ENCODE peak calls at places on chromosomes 7 and 10, in six cellular contexts. One of them, this sample, is unnamed.

GRCh38 chr10:89342219-89342966 is 14.6 kb downstream of the IFIT3 start:
- DNase-seq in mesenchymal stem cell: no peak
- DNase-seq in trophoblast cell: no peak
- DNase-seq in neuronal stem cell: no peak
- DNase-seq in H1: no peak
- DNase-seq in H9: no peak
- DNase-seq in this sample: peak

GRCh38 chr10:110153396-110153795 is 54.0 kb upstream of the MXI1 start:
- DNase-seq in mesenchymal stem cell: no peak
- DNase-seq in trophoblast cell: no peak
- DNase-seq in neuronal stem cell: no peak
- DNase-seq in H1: no peak
- DNase-seq in H9: no peak
- DNase-seq in this sample: no peak

GRCh38 chr7:139855498-139856270 is 26.6 kb downstream of the TBXAS1 start:
- DNase-seq in mesenchymal stem cell: no peak
- DNase-seq in trophoblast cell: peak
- DNase-seq in neuronal stem cell: no peak
- DNase-seq in H1: no peak
- DNase-seq in H9: no peak
- DNase-seq in this sample: no peak

GRCh38 chr7:54837167-54837566 is 78.2 kb upstream of the SEC61G start:
- DNase-seq in mesenchymal stem cell: no peak
- DNase-seq in trophoblast cell: peak
- DNase-seq in neuronal stem cell: no peak
- DNase-seq in H1: no peak
- DNase-seq in H9: no peak
- DNase-seq in this sample: no peak

GRCh38 chr7:106883627-106884026 is 18.5 kb downstream of the PIK3CG start:
- DNase-seq in mesenchymal stem cell: no peak
- DNase-seq in trophoblast cell: no peak
- DNase-seq in neuronal stem cell: no peak
- DNase-seq in H1: no peak
- DNase-seq in H9: no peak
- DNase-seq in this sample: no peak

GRCh38 chr7:30214651-30215137 is 69.7 kb upstream of the ZNRF2 start:
- DNase-seq in mesenchymal stem cell: no peak
- DNase-seq in trophoblast cell: no peak
- DNase-seq in neuronal stem cell: no peak
- DNase-seq in H1: no peak
- DNase-seq in H9: no peak
- DNase-seq in this sample: no peak

GRCh38 chr10:110862961-110863360 is 8.8 kb upstream of the PDCD4 start:
- DNase-seq in mesenchymal stem cell: no peak
- DNase-seq in trophoblast cell: no peak
- DNase-seq in neuronal stem cell: no peak
- DNase-seq in H1: no peak
- DNase-seq in H9: no peak
- DNase-seq in this sample: no peak

GRCh38 chr10:91190876-91191580 is 29.4 kb upstream of the PCGF5 start:
- DNase-seq in mesenchymal stem cell: peak
- DNase-seq in trophoblast cell: peak
- DNase-seq in neuronal stem cell: no peak
- DNase-seq in H1: no peak
- DNase-seq in H9: no peak
- DNase-seq in this sample: peak

GRCh38 chr10:60413306-60414012 is 23.8 kb upstream of the ANK3 start:
- DNase-seq in mesenchymal stem cell: no peak
- DNase-seq in trophoblast cell: peak
- DNase-seq in neuronal stem cell: no peak
- DNase-seq in H1: no peak
- DNase-seq in H9: no peak
- DNase-seq in this sample: no peak

GRCh38 chr7:155808551-155809331 is 3.5 kb downstream of the SHH start:
- DNase-seq in mesenchymal stem cell: no peak
- DNase-seq in trophoblast cell: no peak
- DNase-seq in neuronal stem cell: no peak
- DNase-seq in H1: no peak
- DNase-seq in H9: no peak
- DNase-seq in this sample: no peak

GRCh38 chr10:71984798-71985388 is 20.7 kb downstream of the CHST3 start:
- DNase-seq in mesenchymal stem cell: no peak
- DNase-seq in trophoblast cell: no peak
- DNase-seq in neuronal stem cell: no peak
- DNase-seq in H1: no peak
- DNase-seq in H9: no peak
- DNase-seq in this sample: no peak

GRCh38 chr7:30254717-30255095 is 29.7 kb upstream of the ZNRF2 start:
- DNase-seq in mesenchymal stem cell: no peak
- DNase-seq in trophoblast cell: no peak
- DNase-seq in neuronal stem cell: no peak
- DNase-seq in H1: no peak
- DNase-seq in H9: no peak
- DNase-seq in this sample: no peak

GRCh38 chr10:121702351-121703320 is 104.4 kb upstream of the FGFR2 start:
- DNase-seq in mesenchymal stem cell: no peak
- DNase-seq in trophoblast cell: peak
- DNase-seq in neuronal stem cell: no peak
- DNase-seq in H1: no peak
- DNase-seq in H9: no peak
- DNase-seq in this sample: peak

GRCh38 chr10:117005454-117006055 is 568 bp upstream of the SHTN1 start:
- DNase-seq in mesenchymal stem cell: peak
- DNase-seq in trophoblast cell: peak
- DNase-seq in neuronal stem cell: peak
- DNase-seq in H1: no peak
- DNase-seq in H9: peak
- DNase-seq in this sample: no peak

GRCh38 chr10:6185039-6185716 is 17.6 kb upstream of the PFKFB3 start:
- DNase-seq in mesenchymal stem cell: no peak
- DNase-seq in trophoblast cell: no peak
- DNase-seq in neuronal stem cell: no peak
- DNase-seq in H1: no peak
- DNase-seq in H9: no peak
- DNase-seq in this sample: no peak

GRCh38 chr7:132435016-132435990 is 141.0 kb downstream of the PLXNA4 start:
- DNase-seq in mesenchymal stem cell: no peak
- DNase-seq in trophoblast cell: peak
- DNase-seq in neuronal stem cell: no peak
- DNase-seq in H1: no peak
- DNase-seq in H9: no peak
- DNase-seq in this sample: no peak

GRCh38 chr10:110918633-110919348 is at the start of gene BBIP1:
- DNase-seq in mesenchymal stem cell: peak
- DNase-seq in trophoblast cell: peak
- DNase-seq in neuronal stem cell: peak
- DNase-seq in H1: peak
- DNase-seq in H9: no peak
- DNase-seq in this sample: peak

GRCh38 chr10:68088744-68089143 is 13.7 kb upstream of the HERC4 start:
- DNase-seq in mesenchymal stem cell: no peak
- DNase-seq in trophoblast cell: no peak
- DNase-seq in neuronal stem cell: no peak
- DNase-seq in H1: no peak
- DNase-seq in H9: no peak
- DNase-seq in this sample: peak

GRCh38 chr10:77582710-77583115 is 54.9 kb downstream of the KCNMA1 start:
- DNase-seq in mesenchymal stem cell: peak
- DNase-seq in trophoblast cell: peak
- DNase-seq in neuronal stem cell: no peak
- DNase-seq in H1: no peak
- DNase-seq in H9: no peak
- DNase-seq in this sample: peak

GRCh38 chr10:89120931-89121907 is 85.9 kb downstream of the CH25H start:
- DNase-seq in mesenchymal stem cell: peak
- DNase-seq in trophoblast cell: peak
- DNase-seq in neuronal stem cell: no peak
- DNase-seq in H1: no peak
- DNase-seq in H9: no peak
- DNase-seq in this sample: peak

GRCh38 chr7:44287488-44288380 is 37.7 kb downstream of the CAMK2B start:
- DNase-seq in mesenchymal stem cell: peak
- DNase-seq in trophoblast cell: no peak
- DNase-seq in neuronal stem cell: no peak
- DNase-seq in H1: no peak
- DNase-seq in H9: peak
- DNase-seq in this sample: no peak

GRCh38 chr7:22937946-22938345 is 76.0 kb downstream of the HYCC1 start:
- DNase-seq in mesenchymal stem cell: no peak
- DNase-seq in trophoblast cell: no peak
- DNase-seq in neuronal stem cell: no peak
- DNase-seq in H1: no peak
- DNase-seq in H9: no peak
- DNase-seq in this sample: no peak

GRCh38 chr10:100741386-100742066 is 3.9 kb upstream of the PAX2 start:
- DNase-seq in mesenchymal stem cell: no peak
- DNase-seq in trophoblast cell: no peak
- DNase-seq in neuronal stem cell: no peak
- DNase-seq in H1: no peak
- DNase-seq in H9: no peak
- DNase-seq in this sample: no peak

GRCh38 chr7:23615331-23615730 is 18.1 kb downstream of the CCDC126 start:
- DNase-seq in mesenchymal stem cell: no peak
- DNase-seq in trophoblast cell: no peak
- DNase-seq in neuronal stem cell: no peak
- DNase-seq in H1: no peak
- DNase-seq in H9: no peak
- DNase-seq in this sample: peak

GRCh38 chr7:28083159-28083997 is 97.2 kb downstream of the JAZF1 start:
- DNase-seq in mesenchymal stem cell: peak
- DNase-seq in trophoblast cell: peak
- DNase-seq in neuronal stem cell: no peak
- DNase-seq in H1: no peak
- DNase-seq in H9: no peak
- DNase-seq in this sample: peak

DNA sequence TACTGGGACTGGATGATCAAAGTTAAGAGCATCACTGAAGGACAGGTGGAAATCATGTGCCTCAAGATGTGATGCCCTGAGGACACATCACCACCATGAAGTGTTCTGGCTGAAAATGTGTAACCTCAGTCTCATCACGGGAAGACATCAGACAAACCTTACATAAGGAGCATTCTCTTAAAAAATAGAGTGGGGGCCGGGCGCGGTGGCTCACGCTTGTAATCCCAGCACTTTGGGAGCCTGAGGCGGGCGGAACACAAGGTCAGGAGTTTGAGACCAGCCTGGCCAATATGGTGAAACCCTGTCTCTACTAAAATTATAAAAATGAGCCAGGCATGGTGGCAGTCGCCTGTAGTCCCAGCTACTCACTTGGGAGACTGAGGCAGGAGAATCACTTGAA is 65.6 kb downstream of the LOXL4 start:
- DNase-seq in mesenchymal stem cell: no peak
- DNase-seq in trophoblast cell: no peak
- DNase-seq in neuronal stem cell: no peak
- DNase-seq in H1: no peak
- DNase-seq in H9: no peak
- DNase-seq in this sample: no peak
- H4K91ac ChIP-seq in mesenchymal stem cell: no peak
- H4K91ac ChIP-seq in trophoblast cell: no peak
- H4K91ac ChIP-seq in neuronal stem cell: no peak
- H4K91ac ChIP-seq in H1: no peak
- H4K91ac ChIP-seq in H9: no peak
- H4K91ac ChIP-seq in this sample: no peak

GRCh38 chr7:96330193-96330592 is 8.3 kb upstream of the SLC25A13 start:
- DNase-seq in mesenchymal stem cell: no peak
- DNase-seq in trophoblast cell: peak
- DNase-seq in neuronal stem cell: no peak
- DNase-seq in H1: no peak
- DNase-seq in H9: no peak
- DNase-seq in this sample: no peak
- H2AFZ ChIP-seq in mesenchymal stem cell: no peak
- H2AFZ ChIP-seq in trophoblast cell: no peak
- H2AFZ ChIP-seq in neuronal stem cell: peak
- H2AFZ ChIP-seq in H1: peak
- H2AFZ ChIP-seq in H9: no peak
- H2AFZ ChIP-seq in this sample: no peak

GRCh38 chr10:87860156-87860795 is 3.1 kb downstream of the KLLN start:
- DNase-seq in mesenchymal stem cell: peak
- DNase-seq in trophoblast cell: peak
- DNase-seq in neuronal stem cell: no peak
- DNase-seq in H1: no peak
- DNase-seq in H9: no peak
- DNase-seq in this sample: peak
- H4K91ac ChIP-seq in mesenchymal stem cell: no peak
- H4K91ac ChIP-seq in trophoblast cell: no peak
- H4K91ac ChIP-seq in neuronal stem cell: no peak
- H4K91ac ChIP-seq in H1: no peak
- H4K91ac ChIP-seq in H9: no peak
- H4K91ac ChIP-seq in this sample: no peak

GRCh38 chr7:1457949-1458675 is 1.2 kb downstream of the MICALL2 start:
- DNase-seq in mesenchymal stem cell: peak
- DNase-seq in trophoblast cell: no peak
- DNase-seq in neuronal stem cell: no peak
- DNase-seq in H1: no peak
- DNase-seq in H9: no peak
- DNase-seq in this sample: no peak
- H2AFZ ChIP-seq in mesenchymal stem cell: no peak
- H2AFZ ChIP-seq in trophoblast cell: no peak
- H2AFZ ChIP-seq in neuronal stem cell: peak
- H2AFZ ChIP-seq in H1: no peak
- H2AFZ ChIP-seq in H9: no peak
- H2AFZ ChIP-seq in this sample: peak

DNA sequence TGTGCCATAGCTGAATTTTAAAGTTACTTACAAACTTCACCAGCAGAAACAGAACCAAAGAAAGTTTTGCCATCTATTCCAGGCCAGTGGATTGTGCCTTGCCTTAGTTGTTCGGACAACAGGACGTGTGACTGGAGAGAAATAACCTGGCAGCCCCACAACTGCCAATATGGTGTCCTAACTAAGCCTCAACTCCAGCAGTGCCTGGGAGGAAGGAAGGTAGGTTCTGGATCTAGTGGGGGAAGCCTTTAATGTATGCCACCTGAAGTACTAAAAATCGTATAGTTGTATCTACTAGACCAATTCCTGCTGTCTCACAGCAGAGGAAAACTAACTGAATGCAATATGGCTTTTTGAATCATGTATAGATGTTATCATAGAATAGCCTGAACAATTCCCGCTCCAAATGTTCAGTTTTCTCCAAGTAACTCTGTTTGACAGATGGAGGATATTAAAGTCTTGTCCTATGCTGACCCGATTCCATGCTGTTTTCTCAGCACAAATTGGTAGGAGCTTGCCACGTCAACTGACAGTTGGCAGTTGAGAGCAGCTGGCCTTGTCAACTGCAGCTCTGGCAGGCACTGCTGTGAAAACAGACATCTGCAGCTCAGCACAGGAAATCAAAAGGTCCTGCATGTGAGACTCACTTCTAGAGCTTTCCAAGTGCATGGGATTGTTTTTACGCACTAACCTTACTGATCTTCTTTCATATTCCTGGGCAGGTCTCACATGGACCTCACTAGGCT is 84.5 kb upstream of the WNT16 start:
- DNase-seq in mesenchymal stem cell: no peak
- DNase-seq in trophoblast cell: no peak
- DNase-seq in neuronal stem cell: no peak
- DNase-seq in H1: no peak
- DNase-seq in H9: no peak
- DNase-seq in this sample: no peak
- H4K91ac ChIP-seq in mesenchymal stem cell: no peak
- H4K91ac ChIP-seq in trophoblast cell: no peak
- H4K91ac ChIP-seq in neuronal stem cell: no peak
- H4K91ac ChIP-seq in H1: no peak
- H4K91ac ChIP-seq in H9: no peak
- H4K91ac ChIP-seq in this sample: no peak

This sample was measured in IMR-90.